ENCODE peak calls at places on chromosome 5, in five cellular contexts. Y is uterus, G is breast epithelium, O is heart left ventricle, S is endothelial cell of umbilical vein. Q is an unnamed sample. For H3K27me3, the result is how much of the 10 kb centered on the place peaks cover.

GRCh38 chr5:80204808-80205614 is 50.8 kb downstream of the SERINC5 start:
- DNase-seq in S (peak), O (peak), G (no peak), Y (no peak), Q (no peak)

GRCh38 chr5:73901045-73901444 is 275.0 kb downstream of the ARHGEF28 start:
- DNase-seq in S (no peak), G (peak), O (peak), Y (no peak), Q (peak)

GRCh38 chr5:55773057-55773456 is 35.2 kb downstream of the DDX4 start:
- DNase-seq in S (no peak), Y (no peak), O (no peak), G (no peak), Q (no peak)

GRCh38 chr5:67262202-67262601 is 65.6 kb upstream of the CD180 start:
- DNase-seq in G (no peak), O (no peak), S (no peak), Y (no peak), Q (no peak)

GRCh38 chr5:18050344-18050743 is 416.1 kb downstream of the TAF11L14 start:
- DNase-seq in G (no peak), O (no peak), S (no peak), Y (no peak), Q (no peak)

GRCh38 chr5:98365126-98365525 is 408.3 kb upstream of the RGMB start:
- DNase-seq in G (no peak), O (no peak), S (no peak), Y (no peak), Q (no peak)

GRCh38 chr5:54774281-54775171 is 210.9 kb downstream of the ESM1 start:
- DNase-seq in Y (peak), O (peak), S (peak), G (peak), Q (peak)

GRCh38 chr5:171272996-171273970 is 35.8 kb upstream of the TLX3 start:
- DNase-seq in G (no peak), S (peak), O (no peak), Y (no peak), Q (no peak)

GRCh38 chr5:86679529-86679928 is 61.8 kb downstream of the COX7C start:
- DNase-seq in G (no peak), O (peak), Y (no peak), S (peak), Q (no peak)

GRCh38 chr5:57303985-57304384 is 130.1 kb downstream of the GPBP1 start:
- DNase-seq in S (no peak), O (no peak), G (no peak), Y (no peak), Q (no peak)

GRCh38 chr5:113102121-113102531 is 125.5 kb downstream of the DCP2 start:
- DNase-seq in S (no peak), G (no peak), Y (no peak), O (no peak), Q (no peak)

GRCh38 chr5:58893551-58893950 is 310.7 kb downstream of the RAB3C start:
- DNase-seq in G (no peak), S (no peak), Y (no peak), O (no peak), Q (no peak)

GRCh38 chr5:26104175-26104574 is 934.2 kb downstream of the CDH9 start:
- DNase-seq in G (no peak), Y (no peak), O (no peak), S (no peak), Q (no peak)

GRCh38 chr5:110900829-110901228 is 162.0 kb downstream of the SLC25A46 start:
- DNase-seq in G (no peak), Y (no peak), O (no peak), S (no peak), Q (no peak)

GRCh38 chr5:157266286-157267007 is 524 bp downstream of the CYFIP2 start:
- DNase-seq in G (no peak), O (no peak), S (peak), Y (no peak), Q (no peak)

GRCh38 chr5:138352722-138353549 is 451 bp downstream of the KDM3B start:
- DNase-seq in G (peak), S (peak), Y (peak), O (peak), Q (peak)

GRCh38 chr5:157217289-157218024 is 36.8 kb downstream of the ITK start:
- DNase-seq in O (no peak), S (no peak), Y (no peak), G (no peak), Q (no peak)

GRCh38 chr5:37786855-37787254 is 53.0 kb downstream of the GDNF start:
- DNase-seq in Y (no peak), O (no peak), G (no peak), S (no peak), Q (no peak)

GRCh38 chr5:124704594-124705284 is 41.7 kb downstream of the ZNF608 start:
- DNase-seq in Y (no peak), G (no peak), S (no peak), O (no peak), Q (no peak)

GRCh38 chr5:78518365-78519197 is 130.0 kb downstream of the LHFPL2 start:
- DNase-seq in S (peak), G (no peak), Y (peak), O (no peak), Q (peak)

GRCh38 chr5:63572751-63573150 is 389.5 kb downstream of the HTR1A start:
- DNase-seq in O (no peak), S (no peak), Y (no peak), G (no peak), Q (no peak)

GRCh38 chr5:156589859-156590216 is 260.3 kb upstream of the PPP1R2B start:
- DNase-seq in Y (no peak), O (no peak), G (no peak), S (no peak), Q (no peak)

GRCh38 chr5:98827161-98827560 is 53.7 kb downstream of the RGMB start:
- DNase-seq in Y (no peak), G (no peak), S (peak), O (no peak), Q (no peak)

GRCh38 chr5:92378961-92379611 is 996.0 kb upstream of the ARRDC3 start:
- DNase-seq in O (no peak), S (peak), Y (no peak), G (no peak), Q (no peak)

GRCh38 chr5:9302228-9302627 is 243.6 kb downstream of the SEMA5A start:
- DNase-seq in O (no peak), G (no peak), S (no peak), Y (no peak), Q (no peak)

GRCh38 chr5:160152901-160153300 is 33.7 kb upstream of the PWWP2A start:
- DNase-seq in Y (no peak), O (no peak), G (no peak), S (no peak), Q (no peak)

GRCh38 chr5:94968507-94969095 is 316.3 kb downstream of the MCTP1 start:
- DNase-seq in S (peak), Y (no peak), O (peak), G (no peak), Q (no peak)

GRCh38 chr5:97629281-97629680 is 446.2 kb upstream of the RIOK2 start:
- DNase-seq in S (peak), G (no peak), Y (no peak), O (peak), Q (no peak)

GRCh38 chr5:79318935-79319614 is 83.1 kb downstream of the JMY start:
- DNase-seq in O (no peak), Y (no peak), G (no peak), S (peak), Q (no peak)

GRCh38 chr5:156824800-156825199 is 25.3 kb upstream of the PPP1R2B start:
- DNase-seq in O (no peak), Y (no peak), G (no peak), S (no peak), Q (no peak)

GRCh38 chr5:108878756-108879155 is 131.1 kb downstream of the FER start:
- DNase-seq in S (no peak), G (no peak), Y (no peak), O (no peak), Q (no peak)

GRCh38 chr5:174410716-174411512 is 313.5 kb upstream of the MSX2 start:
- DNase-seq in O (no peak), S (no peak), Y (no peak), G (no peak), Q (no peak)

GRCh38 chr5:154444559-154445421 is 1.0 kb upstream of the SAP30L start:
- DNase-seq in G (no peak), O (no peak), Y (peak), S (peak), Q (no peak)

GRCh38 chr5:177475563-177476427 is 2.4 kb upstream of the DBN1 start:
- DNase-seq in S (no peak), G (no peak), Y (no peak), O (no peak), Q (no peak)

GRCh38 chr5:76733049-76733417 is 17.1 kb downstream of the F2R start:
- DNase-seq in S (no peak), G (no peak), Y (no peak), O (no peak), Q (no peak)

GRCh38 chr5:169695919-169696490 is 58.9 kb downstream of the DOCK2 start:
- DNase-seq in Y (no peak), O (no peak), G (no peak), S (peak), Q (no peak)

GRCh38 chr5:79850316-79850822 is 140.7 kb downstream of the MTX3 start:
- DNase-seq in G (no peak), Y (peak), S (no peak), O (peak), Q (no peak)

DNA sequence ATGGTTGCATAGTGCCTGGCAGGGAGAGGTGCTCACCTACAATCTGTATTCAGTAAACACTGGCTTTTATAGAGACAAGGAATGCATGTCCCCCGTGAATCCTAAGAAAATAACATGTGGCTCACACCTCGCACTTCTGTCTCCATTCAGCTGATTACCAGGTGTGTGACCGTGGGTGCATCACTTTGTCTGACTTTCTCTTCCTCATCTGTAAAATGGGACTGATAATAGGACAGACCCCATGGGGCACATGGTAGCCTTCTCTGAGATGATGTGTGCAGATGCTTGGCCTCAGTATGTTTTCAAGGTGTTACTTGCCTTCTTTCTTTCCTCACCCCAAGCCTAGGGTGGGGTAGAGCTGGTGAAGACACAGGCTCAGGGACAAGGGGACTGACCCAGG is 6.3 kb downstream of the CXXC5 start:
- DNase-seq in G (no peak), Y (no peak), O (no peak), S (no peak), Q (no peak)
- TF ChIP-seq POLR2A in G (no peak), Y (no peak), O (no peak), S (no peak), Q (no peak)

DNA sequence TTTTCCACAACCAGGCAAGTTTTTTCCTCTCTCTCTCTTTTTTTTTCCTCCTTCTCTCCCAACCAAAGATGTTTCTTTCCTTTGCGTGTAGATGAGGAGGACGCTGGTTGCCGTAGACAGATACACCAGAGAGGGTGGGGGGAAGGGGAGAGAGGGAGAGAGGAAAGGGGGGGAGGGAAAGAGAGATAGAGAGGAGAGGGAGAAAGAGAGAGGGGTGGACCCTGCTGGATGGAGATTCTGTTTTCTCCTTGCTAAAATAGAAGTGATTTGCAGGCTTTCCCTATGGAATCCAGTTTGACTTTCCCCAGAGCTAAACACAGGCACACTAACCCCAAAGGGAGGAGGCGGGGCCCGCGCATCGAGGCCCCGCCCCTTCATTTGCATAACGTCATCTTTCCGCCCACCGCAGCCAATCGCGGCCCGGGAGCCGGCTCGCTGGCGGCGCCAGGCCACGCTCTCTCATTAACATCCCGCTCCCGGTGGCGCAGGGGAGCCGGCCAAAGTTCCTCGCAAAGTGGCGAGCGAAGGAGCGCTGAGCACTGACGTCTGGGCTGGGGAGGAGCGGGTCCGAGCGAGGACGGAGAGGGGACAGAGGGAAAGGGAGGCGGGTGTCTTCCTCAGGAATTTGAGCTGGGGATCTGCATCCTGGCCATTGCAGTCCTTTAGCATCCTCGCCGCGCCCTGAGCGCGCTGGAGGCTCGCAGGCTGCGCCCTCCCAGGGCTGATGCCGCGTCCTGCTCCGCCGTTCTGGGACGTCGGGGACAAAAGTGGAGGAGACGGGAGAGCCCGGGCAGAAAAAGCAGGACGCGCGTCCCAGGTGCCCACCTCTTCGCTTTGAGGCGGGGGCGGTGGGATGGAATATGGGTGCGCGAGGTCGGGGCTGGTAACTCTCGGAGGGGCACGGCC is 559 bp upstream of the EBF1 start:
- DNase-seq in S (peak), Y (peak), O (peak), G (peak), Q (peak)
- H3K27me3 ChIP-seq in S (half or more), Y (under half), O (under half), G (under half), Q (under half)

DNA sequence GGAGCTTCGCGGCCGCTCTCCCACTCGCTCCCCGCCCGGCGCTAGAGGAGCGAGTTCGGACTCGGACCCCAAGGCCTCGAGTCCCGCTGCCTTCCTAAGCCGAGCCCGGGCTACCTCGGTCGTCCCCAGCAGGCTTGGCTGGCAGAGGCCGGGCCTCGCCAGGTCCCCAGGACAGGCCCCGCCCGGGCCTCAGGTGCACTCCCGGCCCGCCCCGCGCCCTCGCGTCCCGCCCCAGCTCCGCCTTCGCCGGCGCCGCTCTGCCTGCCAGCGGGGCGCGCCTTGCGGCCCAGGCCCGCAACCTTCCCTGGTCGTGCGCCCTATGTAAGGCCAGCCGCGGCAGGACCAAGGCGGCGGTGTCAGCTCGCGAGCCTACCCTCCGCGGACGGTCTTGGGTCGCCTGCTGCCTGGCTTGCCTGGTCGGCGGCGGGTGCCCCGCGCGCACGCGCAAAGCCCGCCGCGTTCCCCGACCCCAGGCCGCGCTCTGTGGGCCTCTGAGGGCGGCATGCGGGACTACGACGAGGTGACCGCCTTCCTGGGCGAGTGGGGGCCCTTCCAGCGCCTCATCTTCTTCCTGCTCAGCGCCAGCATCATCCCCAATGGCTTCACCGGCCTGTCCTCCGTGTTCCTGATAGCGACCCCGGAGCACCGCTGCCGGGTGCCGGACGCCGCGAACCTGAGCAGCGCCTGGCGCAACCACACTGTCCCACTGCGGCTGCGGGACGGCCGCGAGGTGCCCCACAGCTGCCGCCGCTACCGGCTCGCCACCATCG is at the start of gene SLC22A5:
- DNase-seq in S (peak), G (peak), Y (peak), O (peak), Q (peak)
- TF ChIP-seq POLR2A in S (peak), G (no peak), Y (peak), O (no peak), Q (peak)

GRCh38 chr5:33379757-33380156 is 61.0 kb upstream of the TARS1 start:
- DNase-seq in Y (no peak), S (peak), G (no peak), O (no peak), Q (no peak)
- H3K27me3 ChIP-seq in Y (under half), S (under half), G (under half), O (under half), Q (under half)

Q was measured in gastrocnemius medialis.